ENCODE peak calls at places on chromosomes 2 and 18, in ten cellular contexts. T is IMR-90; V is aorta; D is CD8-positive, alpha-beta T cell; P is GM23338; K is uterus; Y is left ventricle myocardium inferior; W is CD4-positive, CD25-positive, alpha-beta regulatory T cell; O is OCI-LY7; Z is naive thymus-derived CD4-positive, alpha-beta T cell. F is an unnamed sample. For H3K4me1, the result is how much of the 10 kb centered on the place peaks cover.

GRCh38 chr2:72040629-72041403 is 106.8 kb downstream of the CYP26B1 start:
- DNase-seq in T (no peak), V (no peak), D (no peak), P (no peak), K (no peak), Y (no peak), W (no peak), O (no peak), Z (no peak), F (no peak)

GRCh38 chr2:190879474-190880373 is 897 bp upstream of the GLS start:
- DNase-seq in T (no peak), V (no peak), D (peak), P (no peak), K (no peak), Y (no peak), W (peak), O (peak), Z (peak), F (no peak)

GRCh38 chr2:105842555-105842954 is 97.8 kb downstream of the NCK2 start:
- DNase-seq in T (no peak), V (no peak), D (no peak), P (no peak), K (no peak), Y (no peak), W (no peak), O (no peak), Z (no peak), F (no peak)

GRCh38 chr2:113700186-113700841 is 56.1 kb downstream of the SLC35F5 start:
- DNase-seq in T (peak), V (peak), D (peak), P (peak), K (no peak), Y (peak), W (peak), O (peak), Z (peak), F (no peak)

GRCh38 chr2:55161295-55162210 is 70.5 kb downstream of the CLHC1 start:
- DNase-seq in T (no peak), V (peak), D (no peak), P (no peak), K (peak), Y (no peak), W (no peak), O (no peak), Z (no peak), F (peak)

GRCh38 chr2:61044596-61044995 is 21.1 kb upstream of the SANBR start:
- DNase-seq in T (no peak), V (no peak), D (no peak), P (no peak), K (no peak), Y (no peak), W (peak), O (no peak), Z (no peak), F (no peak)

GRCh38 chr2:26580151-26580550 is 61.0 kb downstream of the CIB4 start:
- DNase-seq in T (no peak), V (no peak), D (no peak), P (no peak), K (no peak), Y (no peak), W (no peak), O (no peak), Z (no peak), F (no peak)

GRCh38 chr2:237324446-237325236 is 89.3 kb downstream of the COL6A3 start:
- DNase-seq in T (peak), V (no peak), D (no peak), P (no peak), K (peak), Y (no peak), W (no peak), O (no peak), Z (no peak), F (no peak)

GRCh38 chr2:19837235-19837766 is 64.5 kb downstream of the TTC32 start:
- DNase-seq in T (no peak), V (no peak), D (no peak), P (no peak), K (no peak), Y (no peak), W (no peak), O (no peak), Z (no peak), F (no peak)

GRCh38 chr2:216015722-216016464 is 2.5 kb upstream of the MREG start:
- DNase-seq in T (no peak), V (no peak), D (peak), P (no peak), K (no peak), Y (no peak), W (peak), O (peak), Z (peak), F (no peak)

GRCh38 chr2:114729025-114729424 is 286.6 kb downstream of the DPP10 start:
- DNase-seq in T (no peak), V (no peak), D (no peak), P (peak), K (no peak), Y (no peak), W (no peak), O (no peak), Z (no peak), F (no peak)

GRCh38 chr2:117553448-117553847 is 261.0 kb upstream of the DDX18 start:
- DNase-seq in T (no peak), V (no peak), D (no peak), P (peak), K (no peak), Y (no peak), W (no peak), O (no peak), Z (no peak), F (no peak)

GRCh38 chr2:28164280-28164801 is 228.3 kb upstream of the FOSL2 start:
- DNase-seq in T (peak), V (no peak), D (no peak), P (no peak), K (no peak), Y (peak), W (no peak), O (no peak), Z (no peak), F (no peak)

GRCh38 chr2:195318440-195319111 is 338.4 kb upstream of the SLC39A10 start:
- DNase-seq in T (peak), V (no peak), D (no peak), P (peak), K (no peak), Y (no peak), W (peak), O (peak), Z (peak), F (no peak)

GRCh38 chr18:10591891-10592290 is 66.1 kb downstream of the NAPG start:
- DNase-seq in T (no peak), V (no peak), D (no peak), P (no peak), K (no peak), Y (no peak), W (no peak), O (peak), Z (no peak), F (no peak)

GRCh38 chr2:238170386-238171071 is 11.8 kb downstream of the ERFE start:
- DNase-seq in T (no peak), V (no peak), D (no peak), P (no peak), K (no peak), Y (peak), W (no peak), O (no peak), Z (no peak), F (no peak)

GRCh38 chr18:9335255-9336045 is 877 bp downstream of the TWSG1 start:
- DNase-seq in T (peak), V (no peak), D (peak), P (no peak), K (no peak), Y (no peak), W (peak), O (no peak), Z (peak), F (no peak)

GRCh38 chr2:231069379-231070054 is 12.8 kb downstream of the PSMD1 start:
- DNase-seq in T (peak), V (no peak), D (no peak), P (no peak), K (no peak), Y (no peak), W (no peak), O (no peak), Z (no peak), F (no peak)

GRCh38 chr2:164860694-164861042 is 19.0 kb upstream of the COBLL1 start:
- DNase-seq in T (no peak), V (no peak), D (no peak), P (no peak), K (no peak), Y (no peak), W (no peak), O (no peak), Z (no peak), F (no peak)

GRCh38 chr2:11583203-11583752 is 49.4 kb downstream of the GREB1 start:
- DNase-seq in T (peak), V (no peak), D (no peak), P (peak), K (peak), Y (no peak), W (no peak), O (no peak), Z (no peak), F (no peak)

GRCh38 chr2:50125230-50125629 is 906.7 kb downstream of the NRXN1 start:
- DNase-seq in T (no peak), V (no peak), D (no peak), P (no peak), K (no peak), Y (no peak), W (no peak), O (no peak), Z (no peak), F (no peak)

GRCh38 chr2:64054166-64054915 is 35.1 kb upstream of the VPS54 start:
- DNase-seq in T (no peak), V (no peak), D (no peak), P (no peak), K (no peak), Y (no peak), W (no peak), O (peak), Z (no peak), F (no peak)

GRCh38 chr18:77144451-77145118 is 12.0 kb upstream of the MBP start:
- DNase-seq in T (no peak), V (no peak), D (no peak), P (no peak), K (no peak), Y (no peak), W (no peak), O (no peak), Z (no peak), F (no peak)

GRCh38 chr2:60423066-60423465 is 130.4 kb downstream of the BCL11A start:
- DNase-seq in T (no peak), V (no peak), D (no peak), P (no peak), K (no peak), Y (no peak), W (no peak), O (no peak), Z (no peak), F (no peak)

GRCh38 chr2:199956062-199956380 is 639 bp downstream of the MAIP1 start:
- DNase-seq in T (no peak), V (no peak), D (no peak), P (no peak), K (no peak), Y (no peak), W (no peak), O (peak), Z (no peak), F (no peak)

GRCh38 chr2:168731550-168732128 is 70.8 kb upstream of the NOSTRIN start:
- DNase-seq in T (no peak), V (no peak), D (no peak), P (no peak), K (no peak), Y (no peak), W (no peak), O (no peak), Z (no peak), F (no peak)

GRCh38 chr2:95260028-95261023 is 13.9 kb upstream of the PROM2 start:
- DNase-seq in T (peak), V (no peak), D (no peak), P (no peak), K (no peak), Y (no peak), W (no peak), O (no peak), Z (no peak), F (no peak)

GRCh38 chr2:144131042-144131441 is 388.9 kb downstream of the ZEB2 start:
- DNase-seq in T (peak), V (no peak), D (no peak), P (no peak), K (no peak), Y (no peak), W (no peak), O (no peak), Z (no peak), F (no peak)

GRCh38 chr18:78973357-78974083 is 6.1 kb upstream of the SALL3 start:
- DNase-seq in T (no peak), V (no peak), D (no peak), P (no peak), K (no peak), Y (no peak), W (no peak), O (no peak), Z (no peak), F (no peak)

GRCh38 chr2:229586746-229587705 is 127.3 kb downstream of the DNER start:
- DNase-seq in T (peak), V (peak), D (no peak), P (peak), K (peak), Y (peak), W (peak), O (peak), Z (no peak), F (peak)

GRCh38 chr18:31040982-31041345 is 1.6 kb downstream of the DSC3 start:
- DNase-seq in T (no peak), V (no peak), D (no peak), P (peak), K (no peak), Y (no peak), W (no peak), O (no peak), Z (no peak), F (no peak)

GRCh38 chr18:13435596-13436333 is 217.2 kb downstream of the LDLRAD4 start:
- DNase-seq in T (no peak), V (peak), D (no peak), P (no peak), K (peak), Y (no peak), W (peak), O (no peak), Z (no peak), F (no peak)

GRCh38 chr2:158482594-158482993 is 25.8 kb downstream of the PKP4 start:
- DNase-seq in T (peak), V (no peak), D (no peak), P (no peak), K (no peak), Y (no peak), W (no peak), O (no peak), Z (no peak), F (no peak)

GRCh38 chr2:26162963-26163362 is 9.9 kb upstream of the GAREM2 start:
- DNase-seq in T (no peak), V (no peak), D (no peak), P (no peak), K (no peak), Y (no peak), W (no peak), O (no peak), Z (no peak), F (no peak)

GRCh38 chr2:224520064-224520463 is 65.1 kb downstream of the CUL3 start:
- DNase-seq in T (peak), V (no peak), D (peak), P (no peak), K (no peak), Y (no peak), W (peak), O (peak), Z (no peak), F (no peak)

GRCh38 chr2:172999641-173000387 is 75.8 kb upstream of the MAP3K20 start:
- DNase-seq in T (no peak), V (no peak), D (no peak), P (no peak), K (no peak), Y (no peak), W (no peak), O (no peak), Z (no peak), F (no peak)

GRCh38 chr2:208183937-208184336 is 5.9 kb downstream of the C2orf80 start:
- DNase-seq in T (no peak), V (no peak), D (no peak), P (peak), K (no peak), Y (no peak), W (no peak), O (no peak), Z (no peak), F (no peak)

GRCh38 chr2:176122633-176123482 is at the start of gene HOXD9:
- DNase-seq in T (no peak), V (no peak), D (no peak), P (no peak), K (peak), Y (no peak), W (no peak), O (no peak), Z (peak), F (peak)

GRCh38 chr2:120857931-120858330 is 122.3 kb downstream of the GLI2 start:
- DNase-seq in T (no peak), V (peak), D (no peak), P (no peak), K (no peak), Y (no peak), W (no peak), O (no peak), Z (no peak), F (no peak)
- H3K4me1 ChIP-seq in T (under half), V (under half), D (under half), P (under half), K (under half), Y (under half), W (under half), O (under half), Z (under half), F (under half)

GRCh38 chr2:161139098-161139987 is 20.9 kb upstream of the TANK start:
- DNase-seq in T (peak), V (no peak), D (no peak), P (no peak), K (no peak), Y (no peak), W (no peak), O (no peak), Z (peak), F (no peak)

GRCh38 chr2:161138429-161138828 is 21.8 kb upstream of the TANK start:
- DNase-seq in T (no peak), V (no peak), D (peak), P (no peak), K (no peak), Y (no peak), W (peak), O (peak), Z (peak), F (no peak)

GRCh38 chr2:161134547-161135518 is 25.4 kb upstream of the TANK start:
- DNase-seq in T (no peak), V (peak), D (no peak), P (peak), K (no peak), Y (peak), W (no peak), O (no peak), Z (no peak), F (peak)

GRCh38 chr2:161136194-161136593 is 24.0 kb upstream of the TANK start:
- DNase-seq in T (no peak), V (no peak), D (no peak), P (no peak), K (no peak), Y (no peak), W (no peak), O (peak), Z (peak), F (no peak)

DNA sequence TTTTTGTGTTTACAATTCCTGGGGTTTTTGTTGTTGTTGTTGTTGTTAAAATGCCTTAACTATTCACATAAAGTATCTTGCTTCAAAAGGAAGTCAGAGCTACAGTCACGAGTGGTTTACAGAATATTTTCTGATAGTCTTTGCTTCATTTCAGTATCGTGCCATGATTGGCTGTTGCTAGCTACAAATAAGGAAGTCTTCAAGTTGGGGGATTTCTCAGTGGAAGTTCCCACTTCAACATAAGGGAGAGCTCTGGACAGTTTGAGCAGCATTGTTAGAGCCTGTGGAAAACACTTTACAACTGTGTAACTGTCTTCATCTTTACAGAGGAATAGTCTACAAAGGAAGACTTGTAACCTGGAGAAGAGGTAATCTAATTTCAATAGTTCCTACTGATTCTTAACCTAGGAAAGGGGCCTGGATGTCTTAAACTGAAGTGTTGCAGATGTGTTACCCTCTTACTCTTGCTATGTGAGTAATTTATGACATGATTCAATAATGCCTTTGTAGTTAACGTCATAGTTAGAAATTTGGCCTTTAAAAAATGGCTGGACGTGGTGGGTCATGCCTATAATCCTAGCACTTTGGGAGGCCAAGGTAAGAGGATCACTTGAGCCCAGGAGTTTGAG is 23.4 kb upstream of the TANK start:
- DNase-seq in T (peak), V (no peak), D (peak), P (no peak), K (no peak), Y (no peak), W (peak), O (peak), Z (peak), F (no peak)
- H3K27ac ChIP-seq in T (no peak), V (no peak), D (peak), P (no peak), K (peak), Y (peak), W (peak), O (peak), Z (peak), F (peak)

GRCh38 chr2:217813828-217814227 is 189.0 kb downstream of the TNS1 start:
- DNase-seq in T (no peak), V (no peak), D (no peak), P (no peak), K (no peak), Y (no peak), W (no peak), O (no peak), Z (no peak), F (no peak)
- H3K4me1 ChIP-seq in T (under half), V (under half), D (under half), P (under half), K (under half), Y (half or more), W (under half), O (under half), Z (under half), F (under half)

GRCh38 chr18:74311000-74311399 is 4.6 kb upstream of the C18orf63 start:
- DNase-seq in T (no peak), V (no peak), D (no peak), P (no peak), K (no peak), Y (no peak), W (no peak), O (no peak), Z (no peak), F (no peak)

GRCh38 chr18:74310411-74310810 is 5.2 kb upstream of the C18orf63 start:
- DNase-seq in T (peak), V (no peak), D (no peak), P (peak), K (no peak), Y (no peak), W (peak), O (peak), Z (peak), F (no peak)

GRCh38 chr18:74316257-74317180 is 880 bp downstream of the C18orf63 start:
- DNase-seq in T (peak), V (no peak), D (no peak), P (peak), K (no peak), Y (no peak), W (no peak), O (no peak), Z (no peak), F (no peak)

GRCh38 chr18:74314759-74315463 is 728 bp upstream of the C18orf63 start:
- DNase-seq in T (no peak), V (no peak), D (no peak), P (no peak), K (no peak), Y (no peak), W (no peak), O (no peak), Z (no peak), F (no peak)

DNA sequence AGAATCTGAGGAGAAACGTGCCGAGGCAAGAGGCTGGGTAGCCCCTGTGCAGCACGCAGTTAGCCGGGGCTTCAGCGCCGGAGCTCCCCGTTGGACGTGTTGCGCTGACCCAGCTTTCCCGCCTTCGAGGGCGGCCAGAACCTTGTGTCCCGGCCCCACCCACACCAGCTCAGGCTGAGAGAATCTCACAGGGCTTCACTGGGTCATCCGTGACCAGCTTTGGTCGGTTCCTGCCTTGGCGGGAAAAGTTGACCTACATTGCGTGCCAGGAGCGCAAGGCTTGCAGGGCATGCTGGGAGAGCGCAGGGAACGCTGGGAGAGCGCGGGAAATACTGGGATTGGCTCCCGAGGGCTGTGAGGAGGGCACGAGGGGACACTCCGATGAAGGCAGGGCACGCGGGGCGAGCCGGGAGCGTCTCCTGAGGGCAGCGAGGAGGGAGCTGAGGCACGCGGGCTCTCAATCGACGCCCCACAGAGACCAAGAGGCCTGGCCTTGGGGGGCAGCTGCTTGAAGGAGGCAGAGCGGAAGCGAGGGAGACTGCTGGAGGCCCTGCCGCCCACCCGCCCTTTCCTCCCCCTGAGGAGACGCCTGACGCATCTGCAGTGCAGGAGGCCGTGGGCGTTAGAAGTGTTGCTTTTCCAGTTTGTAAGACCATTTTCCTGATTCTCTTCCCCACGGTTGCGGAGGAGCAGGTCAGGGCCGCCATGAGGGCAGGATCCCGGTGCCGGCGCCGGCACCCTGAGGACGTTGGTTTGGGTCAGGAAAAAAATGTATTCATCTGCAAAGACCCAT is at the start of gene C18orf63:
- DNase-seq in T (no peak), V (no peak), D (no peak), P (no peak), K (no peak), Y (no peak), W (no peak), O (no peak), Z (no peak), F (no peak)
- H3K27ac ChIP-seq in T (peak), V (no peak), D (no peak), P (no peak), K (no peak), Y (peak), W (no peak), O (no peak), Z (no peak), F (no peak)

GRCh38 chr2:43008388-43008787 is 216.0 kb upstream of the HAAO start:
- DNase-seq in T (no peak), V (no peak), D (no peak), P (no peak), K (peak), Y (no peak), W (no peak), O (no peak), Z (no peak), F (peak)
- H3K4me1 ChIP-seq in T (under half), V (under half), D (under half), P (under half), K (under half), Y (under half), W (under half), O (under half), Z (under half), F (under half)